ENCODE peak calls at places on chromosomes 11 and 22, in ten cellular contexts. F is upper lobe of left lung, G is GM12878, M is suprapubic skin, U is IMR-90, D is gastrocnemius medialis, V is A549, C is right lobe of liver, H is HCT116, E is Peyer's patch. L is an unnamed sample.

GRCh38 chr22:19631899-19632670 is 82.2 kb upstream of the SEPTIN5 start:
- DNase-seq in F (no peak), G (no peak), M (no peak), U (peak; percentile 27), D (no peak), V (peak; percentile 51), C (no peak), H (peak; percentile 55), E (no peak), L (no peak)

GRCh38 chr22:49632199-49633009 is 195.3 kb downstream of the BRD1 start:
- DNase-seq in F (peak; percentile 92), G (no peak), M (no peak), U (peak; percentile 28), D (no peak), V (peak; percentile 55), C (peak; percentile 65), H (peak; percentile 7), E (no peak), L (no peak)

GRCh38 chr11:69374110-69374981 is 80.4 kb downstream of the MYEOV start:
- DNase-seq in F (peak; percentile 65), G (no peak), M (peak; percentile 57), U (no peak), D (no peak), V (no peak), C (no peak), H (no peak), E (peak; percentile 8), L (no peak)

GRCh38 chr11:16402654-16403447 is 46.5 kb upstream of the SOX6 start:
- DNase-seq in F (no peak), G (no peak), M (no peak), U (no peak), D (no peak), V (no peak), C (no peak), H (no peak), E (no peak), L (no peak)

GRCh38 chr11:111878385-111878765 is 590 bp downstream of the FDXACB1 start:
- DNase-seq in F (no peak), G (no peak), M (no peak), U (peak; percentile 5), D (no peak), V (peak; percentile 43), C (no peak), H (peak; percentile 3), E (no peak), L (no peak)

GRCh38 chr22:36285545-36285944 is 32.6 kb downstream of the APOL1 start:
- DNase-seq in F (no peak), G (no peak), M (no peak), U (no peak), D (no peak), V (no peak), C (no peak), H (no peak), E (no peak), L (no peak)

GRCh38 chr11:17173332-17173731 is 34.5 kb downstream of the PIK3C2A start:
- DNase-seq in F (no peak), G (no peak), M (no peak), U (no peak), D (no peak), V (no peak), C (no peak), H (no peak), E (no peak), L (no peak)

GRCh38 chr11:48169706-48170105 is 46.9 kb upstream of the OR4B1 start:
- DNase-seq in F (no peak), G (no peak), M (no peak), U (peak; percentile 34), D (no peak), V (no peak), C (no peak), H (no peak), E (no peak), L (no peak)

GRCh38 chr11:45771194-45771941 is 33.6 kb upstream of the SLC35C1 start:
- DNase-seq in F (peak; percentile 68), G (no peak), M (no peak), U (peak; percentile 38), D (peak; percentile 56), V (peak; percentile 44), C (peak; percentile 70), H (peak; percentile 50), E (peak; percentile 73), L (peak; percentile 28)
- H3K27ac ChIP-seq in F (peak overlapping the region; percentile 61), G (no peak overlapping the region), M (no peak overlapping the region), U (no peak overlapping the region), D (peak overlapping the region; percentile 78), V (peak overlapping the region; percentile 36), C (peak overlapping the region; percentile 80), H (no peak overlapping the region), E (peak overlapping the region; percentile 68), L (peak overlapping the region; percentile 64)

GRCh38 chr11:66617148-66617814 is 851 bp downstream of the RBM14 start:
- DNase-seq in F (no peak), G (no peak), M (peak; percentile 91), U (no peak), D (peak; percentile 60), V (no peak), C (no peak), H (no peak), E (no peak), L (peak; percentile 69)

GRCh38 chr11:66616379-66617147 is at the start of gene RBM14:
- DNase-seq in F (peak; percentile 99), G (peak; percentile 97), M (peak; percentile 99), U (peak; percentile 99), D (peak; percentile 99), V (peak; percentile 99), C (peak; percentile 99), H (peak; percentile 98), E (peak; percentile 97), L (peak; percentile 99)

GRCh38 chr11:66624450-66624849 is 8.0 kb downstream of the RBM14 start:
- DNase-seq in F (peak; percentile 60), G (no peak), M (no peak), U (no peak), D (no peak), V (no peak), C (no peak), H (no peak), E (no peak), L (no peak)

GRCh38 chr11:66614073-66614472 is 2.4 kb upstream of the RBM14 start:
- DNase-seq in F (no peak), G (no peak), M (no peak), U (no peak), D (no peak), V (no peak), C (no peak), H (no peak), E (no peak), L (no peak)

DNA sequence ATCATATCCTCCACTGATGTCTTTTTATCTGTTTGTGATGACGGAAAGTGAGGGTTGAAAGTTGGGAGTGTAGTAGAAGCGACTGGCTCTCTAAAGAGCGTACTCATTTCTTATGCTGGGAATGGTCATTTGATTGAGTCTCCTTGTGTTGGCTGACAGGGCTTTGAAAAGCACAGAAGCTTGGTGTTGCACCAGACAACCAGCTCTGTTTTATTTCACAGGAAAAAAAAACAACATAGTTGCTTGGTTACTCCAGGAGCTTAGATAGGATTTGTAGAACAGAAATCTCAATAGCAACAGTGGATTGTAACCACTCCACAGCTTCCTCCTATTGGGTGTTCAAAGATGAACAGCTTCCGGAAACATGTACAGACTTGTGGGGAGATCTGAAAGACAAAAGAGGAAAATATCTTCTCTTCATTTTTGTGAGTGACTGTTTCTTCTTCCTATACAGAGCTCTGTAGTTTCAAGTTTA is 2.7 kb downstream of the RBM14 start:
- DNase-seq in F (no peak), G (no peak), M (no peak), U (peak; percentile 57), D (no peak), V (peak; percentile 25), C (no peak), H (no peak), E (no peak), L (no peak)
- TF ChIP-seq POLR2A in F (no peak), G (no peak), M (peak; percentile 29), U (peak; percentile 21), D (no peak), V (no peak), C (no peak), H (no peak), E (no peak), L (no peak)

DNA sequence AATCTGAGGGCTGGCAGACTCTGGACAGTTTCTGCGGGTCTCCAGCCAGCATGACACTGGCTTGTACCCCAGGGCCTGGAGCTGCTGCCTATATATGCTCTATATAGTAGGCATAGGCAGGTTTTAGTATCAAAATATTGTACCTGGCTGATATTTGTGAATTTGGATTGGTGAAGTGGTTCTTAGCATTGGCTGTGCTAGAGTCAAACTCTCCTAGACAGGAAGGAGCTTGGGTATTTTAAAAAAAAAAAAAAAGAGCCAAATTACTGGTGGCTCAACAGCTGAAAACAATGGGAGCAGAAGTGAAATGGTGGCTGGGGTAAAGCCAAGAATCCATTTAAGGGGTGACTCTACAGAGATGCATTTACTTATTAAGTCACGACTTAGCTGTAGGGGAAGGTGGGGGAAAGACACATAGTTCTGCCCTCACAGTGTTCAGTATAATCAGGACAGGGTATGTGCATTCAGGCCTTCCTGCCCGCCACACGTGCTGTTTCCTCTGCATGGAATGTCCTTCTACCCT is 11.0 kb upstream of the MTFP1 start:
- DNase-seq in F (no peak), G (no peak), M (no peak), U (no peak), D (no peak), V (no peak), C (no peak), H (no peak), E (no peak), L (no peak)
- H3K27ac ChIP-seq in F (no peak overlapping the region), G (no peak overlapping the region), M (no peak overlapping the region), U (no peak overlapping the region), D (no peak overlapping the region), V (peak overlapping the region; percentile 38), C (no peak overlapping the region), H (no peak overlapping the region), E (no peak overlapping the region), L (peak overlapping the region; percentile 30)

GRCh38 chr22:16964366-16964765 is 43.7 kb downstream of the GAB4 start:
- DNase-seq in F (no peak), G (no peak), M (no peak), U (no peak), D (no peak), V (no peak), C (no peak), H (no peak), E (no peak), L (no peak)

GRCh38 chr22:16965083-16965482 is 42.9 kb downstream of the GAB4 start:
- DNase-seq in F (no peak), G (no peak), M (no peak), U (no peak), D (no peak), V (no peak), C (no peak), H (no peak), E (no peak), L (no peak)

GRCh38 chr22:16965560-16965959 is 42.5 kb downstream of the GAB4 start:
- DNase-seq in F (no peak), G (no peak), M (no peak), U (no peak), D (no peak), V (no peak), C (no peak), H (no peak), E (no peak), L (no peak)

GRCh38 chr22:16967453-16968217 is 40.4 kb downstream of the GAB4 start:
- DNase-seq in F (no peak), G (no peak), M (no peak), U (no peak), D (no peak), V (no peak), C (no peak), H (no peak), E (no peak), L (no peak)

DNA sequence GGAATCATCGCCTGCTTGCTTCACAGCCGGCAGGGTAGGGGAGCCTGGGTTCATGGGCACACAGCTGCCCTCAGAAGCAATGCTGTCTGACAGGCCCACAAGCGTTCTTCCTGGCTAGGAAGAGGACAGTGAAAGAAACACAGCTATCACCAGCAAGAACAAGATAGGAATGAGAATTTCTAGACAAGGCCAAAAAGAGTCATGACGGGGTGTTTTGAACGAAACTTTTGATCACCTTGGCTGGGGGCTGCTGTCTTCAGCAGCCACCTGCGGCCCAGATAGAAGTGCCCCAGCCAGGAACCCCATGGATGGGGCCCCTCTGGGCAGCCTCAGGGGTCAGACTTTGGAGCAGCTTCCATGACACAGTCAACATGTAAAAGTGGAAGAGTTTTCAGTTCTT is 41.8 kb downstream of the GAB4 start:
- DNase-seq in F (no peak), G (no peak), M (no peak), U (no peak), D (no peak), V (no peak), C (no peak), H (no peak), E (no peak), L (no peak)
- TF ChIP-seq POLR2A in F (no peak), G (no peak), M (no peak), U (no peak), D (no peak), V (no peak), C (no peak), H (no peak), E (no peak), L (no peak)